ENCODE peak calls at places on chromosomes 3 and 15, in four cellular contexts. M is NCI-H1105; I is effector CD4-positive, alpha-beta T cell; K is HEK293T. J is an unnamed sample.

GRCh38 chr3:132660745-132661067 is 577 bp downstream of the UBA5 start:
- DNase-seq in K (no peak), M (no peak), I (no peak), J (peak)

GRCh38 chr3:125318859-125319258 is 56.3 kb downstream of the ZNF148 start:
- DNase-seq in K (no peak), I (no peak), M (no peak), J (no peak)

GRCh38 chr3:39192490-39193092 is at the start of gene XIRP1:
- DNase-seq in M (no peak), I (no peak), K (no peak), J (no peak)

GRCh38 chr15:81950841-81951414 is 94.9 kb downstream of the MEX3B start:
- DNase-seq in M (no peak), I (no peak), K (peak), J (no peak)

GRCh38 chr3:86771741-86772512 is 219.0 kb downstream of the VGLL3 start:
- DNase-seq in K (no peak), I (no peak), M (no peak), J (no peak)

GRCh38 chr3:39100500-39100886 is 6.9 kb downstream of the GORASP1 start:
- DNase-seq in M (no peak), I (no peak), K (no peak), J (no peak)

GRCh38 chr3:71816757-71817156 is 31.8 kb upstream of the PROK2 start:
- DNase-seq in I (no peak), K (no peak), M (no peak), J (peak)

GRCh38 chr3:158572766-158573060 is 1.7 kb downstream of the MLF1 start:
- DNase-seq in K (no peak), I (no peak), M (no peak), J (no peak)

J was measured in HAP-1.